ENCODE peak calls at places on chromosomes 1 and 21, in four cellular contexts. W, B, N and V are unnamed samples.

GRCh38 chr1:182430263-182431068 is 19.5 kb upstream of the RGSL1 start:
- DNase-seq in B (no peak), W (no peak), N (peak; percentile 2), V (no peak)

GRCh38 chr1:206568779-206569352 is 43.4 kb downstream of the EIF2D start:
- DNase-seq in B (no peak), N (no peak), W (no peak), V (no peak)

GRCh38 chr1:214337536-214337935 is 56.6 kb downstream of the SMYD2 start:
- DNase-seq in N (no peak), W (no peak), B (no peak), V (peak; percentile 92)

GRCh38 chr1:53959664-53960250 is 13.6 kb downstream of the LRRC42 start:
- DNase-seq in B (no peak), N (peak; percentile 70), W (no peak), V (peak; percentile 38)

GRCh38 chr1:92544756-92545165 is 58.0 kb upstream of the GFI1 start:
- DNase-seq in N (no peak), W (no peak), B (no peak), V (no peak)

GRCh38 chr1:5473268-5473667 is 519.0 kb downstream of the NPHP4 start:
- DNase-seq in N (no peak), B (no peak), W (no peak), V (no peak)

GRCh38 chr1:184002071-184002470 is 35.5 kb downstream of the COLGALT2 start:
- DNase-seq in B (peak; percentile 56), N (peak; percentile 84), W (no peak), V (peak; percentile 79)

GRCh38 chr21:18041012-18041411 is 203.6 kb upstream of the CHODL start:
- DNase-seq in N (peak; percentile 50), W (no peak), B (peak; percentile 60), V (peak; percentile 71)

GRCh38 chr1:155005076-155005971 is 2.7 kb downstream of the ZBTB7B start:
- DNase-seq in B (peak; percentile 45), W (peak; percentile 91), N (peak; percentile 90), V (no peak)

GRCh38 chr1:89754518-89754917 is 66.3 kb upstream of the LRRC8D start:
- DNase-seq in N (no peak), B (no peak), W (no peak), V (peak; percentile 59)

GRCh38 chr1:21106709-21107108 is 70.0 kb downstream of the EIF4G3 start:
- DNase-seq in N (no peak), W (no peak), B (no peak), V (no peak)

GRCh38 chr1:221440658-221441057 is 301.2 kb downstream of the DUSP10 start:
- DNase-seq in N (peak; percentile 4), B (no peak), W (no peak), V (peak; percentile 77)

DNA sequence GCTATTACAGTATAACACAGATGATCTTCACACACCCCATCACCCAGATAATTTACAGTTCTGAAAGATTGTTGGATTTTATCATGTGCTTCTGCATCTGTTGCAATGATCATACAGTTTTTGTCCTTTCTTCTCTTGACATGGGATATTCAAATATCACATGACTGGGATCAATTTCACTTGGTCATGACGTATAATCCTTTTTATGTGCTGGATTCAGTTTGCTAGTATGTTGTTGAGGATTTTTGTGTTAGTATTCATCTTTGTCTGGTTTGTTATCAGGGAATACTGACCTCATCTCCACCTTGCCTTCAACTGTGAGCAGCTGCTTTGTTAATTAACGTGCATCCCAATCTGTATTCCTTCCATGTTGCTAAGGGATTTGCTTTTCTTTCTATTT is 44.7 kb upstream of the DISC1 start:
- DNase-seq in W (no peak), B (no peak), N (no peak), V (no peak)
- H3K4me1 ChIP-seq in W (no peaks in the 10 kb centered on the region), B (no peaks in the 10 kb centered on the region), N (peaks cover 4% of the 10 kb centered on the region), V (no peaks in the 10 kb centered on the region)

DNA sequence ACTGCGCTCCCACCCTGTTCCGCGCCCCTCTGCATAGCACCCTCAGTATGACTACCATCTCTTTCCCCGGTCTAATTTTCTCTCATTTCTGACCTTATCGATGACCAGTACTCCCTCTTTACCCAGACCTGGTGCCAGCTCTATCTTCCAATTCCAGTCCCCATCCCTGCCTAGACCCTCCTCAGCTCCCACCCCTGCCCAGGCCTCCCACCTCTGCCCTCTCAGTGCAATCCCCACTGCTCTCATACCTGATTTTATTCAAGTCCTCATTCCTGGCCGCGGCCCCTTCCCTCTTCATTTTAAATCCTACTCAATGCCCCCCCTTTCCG is 1.3 kb downstream of the USP24 start:
- DNase-seq in N (no peak), B (no peak), W (peak; percentile 45), V (no peak)
- H3K4me1 ChIP-seq in N (peaks cover 42% of the 10 kb centered on the region), B (peaks cover 36% of the 10 kb centered on the region), W (peaks cover 14% of the 10 kb centered on the region), V (peaks cover 4% of the 10 kb centered on the region)

GRCh38 chr1:231396643-231397042 is 25.4 kb downstream of the EGLN1 start:
- DNase-seq in W (no peak), B (no peak), N (peak; percentile 59), V (no peak)
- H3K4me1 ChIP-seq in W (peaks cover 7% of the 10 kb centered on the region), B (peaks cover 23% of the 10 kb centered on the region), N (peaks cover 31% of the 10 kb centered on the region), V (peaks cover 5% of the 10 kb centered on the region)

GRCh38 chr1:228147768-228148167 is 2.0 kb upstream of the GJC2 start:
- DNase-seq in N (no peak), B (no peak), W (no peak), V (no peak)
- H3K4me1 ChIP-seq in N (peaks cover 8% of the 10 kb centered on the region), B (peaks cover 76% of the 10 kb centered on the region), W (peaks cover under 1% of the 10 kb centered on the region), V (peaks cover 49% of the 10 kb centered on the region)

GRCh38 chr1:16241116-16241763 is 4.3 kb upstream of the CPLANE2 start:
- DNase-seq in B (no peak), W (no peak), N (no peak), V (no peak)

GRCh38 chr1:16242556-16243407 is 5.8 kb upstream of the CPLANE2 start:
- DNase-seq in W (no peak), N (no peak), B (no peak), V (no peak)

GRCh38 chr1:16236495-16237342 is at the start of gene CPLANE2:
- DNase-seq in N (peak; percentile 95), W (peak; percentile 97), B (peak; percentile 95), V (peak; percentile 85)

GRCh38 chr1:16237343-16237830 is 404 bp upstream of the CPLANE2 start:
- DNase-seq in B (no peak), N (peak; percentile 58), W (no peak), V (no peak)

GRCh38 chr1:16239972-16240491 is 3.0 kb upstream of the CPLANE2 start:
- DNase-seq in N (no peak), W (no peak), B (no peak), V (no peak)
- H3K4me1 ChIP-seq in N (peaks cover 22% of the 10 kb centered on the region), W (peaks cover 11% of the 10 kb centered on the region), B (peaks cover 18% of the 10 kb centered on the region), V (peaks cover 22% of the 10 kb centered on the region)

DNA sequence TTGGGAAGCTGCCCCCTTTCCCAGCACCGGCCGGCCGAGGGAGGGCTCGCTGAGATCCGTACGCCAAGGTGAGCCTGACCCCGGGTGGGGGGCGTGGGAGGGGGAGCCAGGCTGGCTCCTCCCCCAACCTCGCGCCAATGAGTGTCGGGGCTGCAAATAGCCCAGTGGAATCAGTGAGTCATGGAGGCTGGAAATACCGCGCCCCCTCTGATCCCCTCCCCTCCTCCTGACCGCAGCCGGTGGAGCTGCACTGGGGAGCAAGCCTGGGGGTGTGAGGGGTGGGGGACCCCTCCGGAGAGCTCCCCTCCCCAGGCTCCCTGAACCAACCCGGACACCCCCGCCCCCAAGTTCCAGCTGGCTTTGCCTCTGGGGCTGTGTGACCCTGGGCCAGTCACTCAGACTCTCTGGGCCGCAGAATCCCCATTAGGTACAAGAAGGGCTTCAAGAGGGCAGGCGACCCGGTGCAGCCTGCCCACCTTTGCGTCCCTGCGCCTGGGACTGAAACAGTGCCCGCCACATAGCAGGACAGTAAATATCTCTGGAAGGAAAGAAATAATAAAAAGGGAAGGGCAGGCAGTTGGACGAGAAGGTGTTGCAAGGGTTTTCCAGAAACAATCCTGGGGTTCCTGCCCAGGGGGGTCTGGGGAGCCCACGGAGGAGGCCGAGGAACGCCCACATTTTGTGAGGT is 4.5 kb downstream of the HSPB7 start:
- DNase-seq in B (peak; percentile 59), W (peak; percentile 63), N (peak; percentile 36), V (peak; percentile 90)
- H3K4me1 ChIP-seq in B (peaks cover 62% of the 10 kb centered on the region), W (peaks cover 4% of the 10 kb centered on the region), N (peaks cover 6% of the 10 kb centered on the region), V (peaks cover 28% of the 10 kb centered on the region)

GRCh38 chr1:115492880-115493279 is 148.9 kb upstream of the VANGL1 start:
- DNase-seq in B (no peak), N (peak; percentile 48), W (no peak), V (peak; percentile 15)
- H3K4me1 ChIP-seq in B (no peaks in the 10 kb centered on the region), N (peaks cover 36% of the 10 kb centered on the region), W (no peaks in the 10 kb centered on the region), V (peaks cover 28% of the 10 kb centered on the region)

GRCh38 chr1:227729881-227730629 is 5.0 kb downstream of the JMJD4 start:
- DNase-seq in N (peak; percentile 84), B (peak; percentile 55), W (peak; percentile 55), V (peak; percentile 59)
- H3K4me1 ChIP-seq in N (peaks cover 27% of the 10 kb centered on the region), B (peaks cover 27% of the 10 kb centered on the region), W (peaks cover 14% of the 10 kb centered on the region), V (peaks cover 51% of the 10 kb centered on the region)

GRCh38 chr1:157653494-157653873 is 47.1 kb downstream of the FCRL3 start:
- DNase-seq in N (no peak), B (no peak), W (no peak), V (no peak)

GRCh38 chr1:157648317-157648716 is 50.4 kb upstream of the FCRL4 start:
- DNase-seq in N (no peak), W (no peak), B (no peak), V (no peak)

GRCh38 chr1:157652859-157653493 is 47.6 kb downstream of the FCRL3 start:
- DNase-seq in B (no peak), N (no peak), W (no peak), V (no peak)
- H3K4me1 ChIP-seq in B (no peaks in the 10 kb centered on the region), N (no peaks in the 10 kb centered on the region), W (no peaks in the 10 kb centered on the region), V (no peaks in the 10 kb centered on the region)

GRCh38 chr1:211601982-211602644 is 23.2 kb upstream of the SLC30A1 start:
- DNase-seq in B (no peak), W (no peak), N (peak; percentile 38), V (no peak)

GRCh38 chr1:211603713-211604112 is 24.8 kb upstream of the SLC30A1 start:
- DNase-seq in W (no peak), B (no peak), N (no peak), V (no peak)

GRCh38 chr1:211604548-211604947 is 25.6 kb upstream of the SLC30A1 start:
- DNase-seq in W (no peak), N (no peak), B (no peak), V (no peak)

GRCh38 chr1:211605034-211605433 is 26.1 kb upstream of the SLC30A1 start:
- DNase-seq in B (no peak), W (no peak), N (no peak), V (no peak)

DNA sequence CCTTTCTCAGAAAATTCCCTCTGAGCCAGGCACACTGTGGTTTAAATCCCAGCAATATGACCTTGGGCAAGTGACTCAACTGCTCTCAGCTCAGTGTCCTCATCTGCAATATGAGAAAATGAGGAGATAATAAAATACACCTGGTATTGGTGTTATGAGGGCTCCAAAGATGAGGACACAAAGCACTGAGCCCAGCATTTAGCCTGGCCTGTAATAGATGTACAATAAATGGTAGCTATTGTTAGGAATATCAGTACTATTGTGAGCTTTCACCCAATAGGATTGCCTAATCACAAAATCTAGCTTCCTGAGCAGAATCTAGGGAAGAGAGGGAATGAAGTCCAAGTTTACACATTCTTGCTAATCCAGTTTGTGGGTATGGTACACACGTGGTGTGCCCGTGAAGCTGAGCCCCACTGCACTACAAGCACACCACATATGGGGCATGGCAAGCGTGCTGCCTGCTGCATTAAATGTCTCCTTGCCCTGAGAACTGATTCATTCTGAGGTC is 24.3 kb upstream of the SLC30A1 start:
- DNase-seq in W (no peak), N (peak; percentile 79), B (no peak), V (peak; percentile 47)
- H3K4me1 ChIP-seq in W (no peaks in the 10 kb centered on the region), N (peaks cover 28% of the 10 kb centered on the region), B (no peaks in the 10 kb centered on the region), V (no peaks in the 10 kb centered on the region)